ENCODE peak calls at places on chromosome 4, in seven cellular contexts. H, L, M, D, O, B and Z are unnamed samples.

GRCh38 chr4:156705291-156705690 is 266.3 kb downstream of the PDGFC start:
- DNase-seq in H (no peak), L (no peak), M (peak), D (no peak), O (no peak), B (no peak), Z (no peak)

GRCh38 chr4:15238720-15239119 is 189.1 kb upstream of the C1QTNF7 start:
- DNase-seq in H (peak), L (peak), M (peak), D (peak), O (peak), B (peak), Z (peak)

GRCh38 chr4:6492861-6493667 is 20.6 kb upstream of the PPP2R2C start:
- DNase-seq in H (peak), L (no peak), M (no peak), D (no peak), O (no peak), B (no peak), Z (no peak)

GRCh38 chr4:98181815-98182214 is 38.5 kb upstream of the STPG2 start:
- DNase-seq in H (no peak), L (no peak), M (peak), D (peak), O (peak), B (no peak), Z (no peak)

GRCh38 chr4:48799157-48799556 is 19.1 kb upstream of the FRYL start:
- DNase-seq in H (no peak), L (no peak), M (no peak), D (no peak), O (no peak), B (no peak), Z (no peak)

GRCh38 chr4:116953947-116954346 is 131.4 kb downstream of the TRAM1L1 start:
- DNase-seq in H (no peak), L (no peak), M (no peak), D (no peak), O (no peak), B (no peak), Z (no peak)

GRCh38 chr4:75745192-75745591 is 20.8 kb downstream of the USO1 start:
- DNase-seq in H (no peak), L (no peak), M (peak), D (no peak), O (peak), B (no peak), Z (no peak)

GRCh38 chr4:151522790-151523332 is 113.9 kb downstream of the FHIP1A start:
- DNase-seq in H (no peak), L (no peak), M (no peak), D (no peak), O (no peak), B (no peak), Z (no peak)

GRCh38 chr4:47933798-47934197 is 19.4 kb upstream of the NFXL1 start:
- DNase-seq in H (no peak), L (no peak), M (peak), D (peak), O (peak), B (no peak), Z (no peak)

GRCh38 chr4:146633471-146633800 is 5.3 kb upstream of the POU4F2 start:
- DNase-seq in H (no peak), L (no peak), M (no peak), D (peak), O (no peak), B (no peak), Z (no peak)

GRCh38 chr4:117549624-117550023 is 464.2 kb upstream of the TRAM1L1 start:
- DNase-seq in H (no peak), L (no peak), M (no peak), D (no peak), O (peak), B (no peak), Z (no peak)

GRCh38 chr4:123390846-123391456 is 5.6 kb upstream of the SPRY1 start:
- DNase-seq in H (no peak), L (no peak), M (peak), D (peak), O (no peak), B (no peak), Z (no peak)

GRCh38 chr4:40916880-40917279 is 167.1 kb downstream of the NSUN7 start:
- DNase-seq in H (peak), L (no peak), M (no peak), D (peak), O (peak), B (peak), Z (peak)

GRCh38 chr4:100149190-100149589 is 41.1 kb downstream of the DDIT4L start:
- DNase-seq in H (no peak), L (no peak), M (no peak), D (no peak), O (no peak), B (no peak), Z (no peak)

GRCh38 chr4:153374471-153374870 is 30.0 kb downstream of the MND1 start:
- DNase-seq in H (no peak), L (no peak), M (no peak), D (no peak), O (no peak), B (no peak), Z (no peak)

GRCh38 chr4:625631-626031 is 258 bp downstream of the PDE6B start:
- DNase-seq in H (no peak), L (no peak), M (no peak), D (no peak), O (no peak), B (no peak), Z (no peak)

GRCh38 chr4:172173206-172173605 is 360.0 kb downstream of the GALNTL6 start:
- DNase-seq in H (no peak), L (no peak), M (peak), D (peak), O (no peak), B (no peak), Z (no peak)

GRCh38 chr4:3302164-3302785 is 9.5 kb downstream of the RGS12 start:
- DNase-seq in H (no peak), L (no peak), M (no peak), D (no peak), O (no peak), B (no peak), Z (no peak)

GRCh38 chr4:73414936-73415271 is 10.8 kb downstream of the ALB start:
- DNase-seq in H (no peak), L (no peak), M (no peak), D (no peak), O (no peak), B (no peak), Z (no peak)

GRCh38 chr4:183589710-183590109 is 69.3 kb downstream of the RWDD4 start:
- DNase-seq in H (no peak), L (no peak), M (no peak), D (no peak), O (peak), B (no peak), Z (no peak)

GRCh38 chr4:25913056-25913850 is 767 bp upstream of the SMIM20 start:
- DNase-seq in H (no peak), L (no peak), M (peak), D (peak), O (no peak), B (no peak), Z (no peak)

GRCh38 chr4:38562751-38563198 is 101.2 kb upstream of the KLF3 start:
- DNase-seq in H (no peak), L (no peak), M (peak), D (peak), O (peak), B (no peak), Z (no peak)

GRCh38 chr4:702618-703048 is 3.0 kb upstream of the PCGF3 start:
- DNase-seq in H (no peak), L (no peak), M (no peak), D (no peak), O (no peak), B (no peak), Z (no peak)

GRCh38 chr4:37803348-37803973 is 23.0 kb upstream of the PGM2 start:
- DNase-seq in H (no peak), L (no peak), M (peak), D (peak), O (peak), B (no peak), Z (no peak)

DNA sequence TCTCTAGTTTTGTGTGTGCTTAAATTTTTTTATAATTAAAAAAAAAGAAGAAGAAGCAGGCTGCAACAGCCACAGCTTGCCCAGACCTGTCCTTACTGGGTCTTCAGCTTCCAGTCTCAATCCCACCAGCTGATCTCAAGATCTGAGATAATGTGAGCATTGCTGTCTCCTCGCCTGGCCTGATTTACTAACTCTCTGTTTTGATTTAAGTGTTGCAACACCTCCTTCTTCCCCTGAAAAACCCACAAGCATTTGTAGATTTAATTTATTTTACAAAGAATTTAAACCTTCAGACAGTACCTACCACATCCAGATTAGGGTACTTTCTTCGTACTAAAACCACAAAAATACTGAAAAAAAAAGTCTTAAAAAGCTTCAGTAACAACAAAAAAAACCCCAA is 38.0 kb downstream of the FAM241A start:
- DNase-seq in H (no peak), L (no peak), M (peak), D (no peak), O (no peak), B (no peak), Z (no peak)
- H2BK5ac ChIP-seq in H (no peak), L (no peak), M (no peak), D (no peak), O (no peak), B (no peak), Z (no peak)

DNA sequence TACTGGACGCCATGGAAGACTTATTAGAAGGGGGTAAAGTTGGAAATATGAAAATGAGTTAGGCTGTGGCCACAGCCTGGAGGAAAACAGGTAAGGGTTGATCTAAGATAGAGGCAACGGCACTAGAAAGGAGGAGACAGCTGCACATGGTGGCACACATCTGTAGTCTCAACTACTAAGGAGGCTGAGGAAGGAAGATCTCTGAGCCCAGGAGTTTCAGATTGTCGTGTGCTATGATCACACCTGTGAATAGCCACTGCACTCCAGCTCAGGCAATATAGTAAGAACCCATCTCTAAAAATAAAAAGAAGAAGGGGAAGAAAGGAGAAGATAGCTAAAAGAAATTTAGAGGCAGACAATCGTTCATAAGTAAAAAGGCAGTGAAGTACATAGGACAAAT is 87.8 kb upstream of the SORBS2 start:
- DNase-seq in H (no peak), L (no peak), M (no peak), D (no peak), O (no peak), B (no peak), Z (no peak)
- H3K4ac ChIP-seq in H (no peak), L (no peak), M (no peak), D (no peak), O (no peak), B (no peak), Z (no peak)

GRCh38 chr4:42454755-42455154 is 57.5 kb downstream of the SHISA3 start:
- DNase-seq in H (no peak), L (no peak), M (no peak), D (no peak), O (no peak), B (no peak), Z (no peak)
- H2BK5ac ChIP-seq in H (no peak), L (no peak), M (no peak), D (no peak), O (peak), B (no peak), Z (no peak)

GRCh38 chr4:102244878-102245535 is 100.3 kb downstream of the SLC39A8 start:
- DNase-seq in H (no peak), L (no peak), M (no peak), D (no peak), O (no peak), B (no peak), Z (no peak)
- H3K4ac ChIP-seq in H (no peak), L (no peak), M (no peak), D (no peak), O (no peak), B (no peak), Z (no peak)

GRCh38 chr4:176753049-176753448 is 39.7 kb downstream of the VEGFC start:
- DNase-seq in H (no peak), L (no peak), M (peak), D (peak), O (peak), B (no peak), Z (no peak)

GRCh38 chr4:176755001-176755400 is 37.7 kb downstream of the VEGFC start:
- DNase-seq in H (no peak), L (no peak), M (no peak), D (no peak), O (no peak), B (no peak), Z (no peak)

GRCh38 chr4:176755624-176756023 is 37.1 kb downstream of the VEGFC start:
- DNase-seq in H (no peak), L (no peak), M (peak), D (no peak), O (no peak), B (no peak), Z (no peak)

GRCh38 chr4:176752191-176752749 is 40.5 kb downstream of the VEGFC start:
- DNase-seq in H (no peak), L (no peak), M (no peak), D (no peak), O (no peak), B (no peak), Z (no peak)
- H2BK5ac ChIP-seq in H (no peak), L (no peak), M (peak), D (no peak), O (no peak), B (no peak), Z (no peak)